ENCODE peak calls at places on chromosomes 7 and 10, in ten cellular contexts. P is Peyer's patch; B is A549; L is uterus; H is cardiac muscle cell; M is hepatocyte; D is iPS DF 6.9; X is CD4-positive, CD25-positive, alpha-beta regulatory T cell; T is prostate gland; Y is GM23248. A is an unnamed sample. For H3K4me1, the result is how much of the 10 kb centered on the place peaks cover.

GRCh38 chr7:72007018-72007417 is 405.1 kb downstream of the CALN1 start:
- DNase-seq in P (no peak), B (no peak), L (no peak), H (no peak), M (no peak), D (no peak), X (no peak), T (no peak), Y (no peak), A (no peak)

GRCh38 chr7:80659120-80660055 is 20.9 kb downstream of the CD36 start:
- DNase-seq in P (no peak), B (peak), L (no peak), H (peak), M (peak), D (no peak), X (no peak), T (no peak), Y (peak), A (no peak)

GRCh38 chr7:44622342-44623151 is 16.1 kb downstream of the OGDH start:
- DNase-seq in P (peak), B (no peak), L (no peak), H (no peak), M (peak), D (no peak), X (no peak), T (no peak), Y (peak), A (no peak)

GRCh38 chr7:98394377-98394836 is 6.5 kb downstream of the BAIAP2L1 start:
- DNase-seq in P (no peak), B (peak), L (no peak), H (peak), M (peak), D (no peak), X (no peak), T (no peak), Y (peak), A (no peak)

GRCh38 chr7:5667391-5667790 is 114.1 kb downstream of the RNF216 start:
- DNase-seq in P (no peak), B (no peak), L (no peak), H (no peak), M (no peak), D (no peak), X (no peak), T (peak), Y (no peak), A (peak)

GRCh38 chr7:98831641-98832221 is 38.1 kb downstream of the TMEM130 start:
- DNase-seq in P (peak), B (peak), L (no peak), H (no peak), M (no peak), D (no peak), X (no peak), T (no peak), Y (peak), A (peak)

GRCh38 chr10:92849234-92849525 is 860 bp downstream of the EXOC6 start:
- DNase-seq in P (no peak), B (no peak), L (no peak), H (peak), M (no peak), D (no peak), X (no peak), T (no peak), Y (peak), A (no peak)

GRCh38 chr7:44288381-44288685 is 37.1 kb downstream of the CAMK2B start:
- DNase-seq in P (peak), B (no peak), L (no peak), H (no peak), M (no peak), D (no peak), X (no peak), T (no peak), Y (no peak), A (peak)

GRCh38 chr10:118457824-118458428 is 115.8 kb upstream of the FAM204A start:
- DNase-seq in P (no peak), B (no peak), L (no peak), H (no peak), M (no peak), D (no peak), X (no peak), T (no peak), Y (no peak), A (no peak)

GRCh38 chr7:25353744-25354143 is 125.5 kb upstream of the NPVF start:
- DNase-seq in P (no peak), B (no peak), L (no peak), H (no peak), M (no peak), D (no peak), X (no peak), T (no peak), Y (no peak), A (no peak)

GRCh38 chr7:3196629-3197028 is 104.4 kb upstream of the SDK1 start:
- DNase-seq in P (no peak), B (no peak), L (no peak), H (no peak), M (no peak), D (no peak), X (no peak), T (no peak), Y (no peak), A (no peak)

GRCh38 chr7:157273208-157274202 is 63.3 kb upstream of the DNAJB6 start:
- DNase-seq in P (peak), B (peak), L (peak), H (peak), M (peak), D (peak), X (peak), T (peak), Y (peak), A (peak)

GRCh38 chr10:129553928-129554327 is 86.9 kb downstream of the MGMT start:
- DNase-seq in P (no peak), B (no peak), L (no peak), H (no peak), M (no peak), D (no peak), X (no peak), T (no peak), Y (no peak), A (no peak)

GRCh38 chr7:134357486-134357885 is 40.8 kb upstream of the SLC35B4 start:
- DNase-seq in P (no peak), B (no peak), L (no peak), H (no peak), M (no peak), D (no peak), X (no peak), T (no peak), Y (peak), A (no peak)

GRCh38 chr10:101558206-101558605 is 29.9 kb downstream of the POLL start:
- DNase-seq in P (no peak), B (no peak), L (no peak), H (no peak), M (no peak), D (no peak), X (no peak), T (no peak), Y (no peak), A (no peak)

GRCh38 chr10:88848499-88848898 is 3.1 kb downstream of the ANKRD22 start:
- DNase-seq in P (no peak), B (peak), L (no peak), H (peak), M (no peak), D (no peak), X (no peak), T (no peak), Y (peak), A (no peak)

GRCh38 chr10:61960396-61961120 is 59.1 kb downstream of the ARID5B start:
- DNase-seq in P (no peak), B (no peak), L (no peak), H (no peak), M (no peak), D (no peak), X (no peak), T (no peak), Y (no peak), A (no peak)
- H3K4me1 ChIP-seq in P (under half), B (under half), L (under half), H (under half), M (under half), D (under half), X (under half), T (under half), Y (under half), A (under half)

GRCh38 chr7:32582036-32582435 is 86.7 kb downstream of the AVL9 start:
- DNase-seq in P (no peak), B (no peak), L (no peak), H (no peak), M (no peak), D (no peak), X (no peak), T (no peak), Y (peak), A (no peak)

GRCh38 chr7:32588657-32589056 is 93.4 kb downstream of the AVL9 start:
- DNase-seq in P (no peak), B (peak), L (no peak), H (peak), M (peak), D (no peak), X (no peak), T (no peak), Y (peak), A (no peak)

GRCh38 chr7:32583791-32584190 is 88.5 kb downstream of the AVL9 start:
- DNase-seq in P (no peak), B (no peak), L (no peak), H (no peak), M (no peak), D (no peak), X (no peak), T (no peak), Y (peak), A (no peak)

GRCh38 chr7:32587431-32587948 is 92.2 kb downstream of the AVL9 start:
- DNase-seq in P (no peak), B (peak), L (no peak), H (peak), M (no peak), D (no peak), X (no peak), T (no peak), Y (peak), A (no peak)

DNA sequence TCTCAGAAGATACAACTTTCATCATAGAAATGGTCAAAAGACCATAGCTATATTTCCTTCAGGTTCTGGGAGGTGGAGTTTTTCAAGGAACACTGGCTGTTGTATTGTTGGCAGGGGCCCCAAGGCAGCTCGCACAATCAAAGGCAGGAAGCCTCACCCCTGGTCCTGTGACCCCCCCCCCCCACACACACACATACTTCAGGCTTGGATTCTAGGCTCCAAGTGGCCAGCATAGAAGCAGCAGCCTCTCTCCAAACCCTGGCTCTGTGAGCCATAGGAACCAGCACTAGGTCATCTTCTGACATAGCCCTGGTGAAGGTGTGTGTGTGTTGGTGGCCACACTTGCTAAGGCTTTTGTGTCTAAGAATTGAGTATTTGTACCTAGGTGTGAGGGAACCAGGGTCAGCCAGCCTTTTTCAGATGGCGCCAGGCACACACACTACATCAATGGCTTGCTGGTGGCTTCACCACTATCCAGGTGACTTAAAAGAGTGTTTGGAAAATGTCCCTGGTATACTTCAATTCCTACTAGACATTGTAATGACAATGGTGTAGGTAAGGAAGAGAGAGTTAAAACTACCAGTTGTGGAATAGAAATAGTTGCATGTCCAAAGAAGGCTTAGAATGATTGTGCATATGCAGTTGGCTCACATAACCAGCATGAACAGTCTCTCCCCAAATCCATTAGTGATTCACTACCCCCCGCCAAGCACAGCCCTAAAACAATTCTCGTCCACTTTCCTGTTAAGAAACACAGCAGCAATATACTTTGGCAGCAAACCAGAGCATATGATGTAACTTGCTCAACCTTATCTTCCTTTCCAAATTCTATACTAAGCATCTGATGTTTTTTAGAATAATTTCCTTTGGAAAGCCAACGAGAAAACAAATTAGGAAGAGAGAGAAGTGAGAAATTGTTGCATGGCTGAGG is 91.3 kb downstream of the AVL9 start:
- DNase-seq in P (no peak), B (peak), L (peak), H (peak), M (no peak), D (no peak), X (no peak), T (no peak), Y (peak), A (no peak)
- H3K27ac ChIP-seq in P (peak), B (peak), L (peak), H (peak), M (peak), D (no peak), X (no peak), T (no peak), Y (peak), A (peak)

DNA sequence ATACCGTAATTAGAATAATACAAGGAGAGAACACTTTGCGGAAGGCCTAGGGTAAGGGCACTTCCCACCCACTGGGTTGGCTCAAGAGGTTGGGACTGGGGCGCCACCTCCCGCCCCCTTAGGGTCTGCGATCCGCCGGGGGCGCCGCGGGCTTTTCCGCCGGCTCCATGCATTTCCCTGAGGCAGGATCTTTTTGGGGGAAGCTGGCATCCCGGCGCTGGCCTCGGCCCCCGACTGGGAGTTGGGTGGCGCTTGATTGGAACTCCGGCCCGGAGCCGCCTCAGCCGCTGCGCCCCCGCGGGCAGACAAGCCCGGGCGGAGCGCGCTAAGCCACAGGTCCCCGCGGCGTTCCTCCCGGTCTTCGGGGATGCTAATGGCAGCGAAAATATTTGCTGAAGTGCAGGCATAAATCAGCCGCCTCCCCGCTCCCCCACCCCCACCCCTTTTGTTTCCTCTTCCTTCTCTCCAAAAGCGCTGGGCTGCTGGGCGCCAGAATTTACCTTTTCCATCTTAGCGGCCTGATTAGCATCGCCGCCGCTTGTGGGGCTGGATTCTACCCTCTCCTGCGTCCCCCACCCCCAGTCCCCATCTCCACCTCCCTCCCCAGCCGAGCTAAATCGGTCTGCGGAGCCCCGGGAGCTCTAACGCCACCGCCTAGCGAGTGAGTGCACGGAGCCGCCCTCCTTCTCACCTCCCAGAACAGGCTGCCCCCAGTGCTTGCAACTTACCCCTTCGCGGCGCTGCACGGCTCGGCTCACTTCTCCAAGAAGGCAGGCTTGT is 5.1 kb downstream of the UNC5B start:
- DNase-seq in P (peak), B (no peak), L (peak), H (no peak), M (peak), D (no peak), X (no peak), T (no peak), Y (peak), A (peak)
- H3K4me1 ChIP-seq in P (under half), B (under half), L (under half), H (half or more), M (under half), D (under half), X (under half), T (under half), Y (under half), A (under half)

GRCh38 chr7:129652914-129653313 is 41.4 kb downstream of the NRF1 start:
- DNase-seq in P (no peak), B (no peak), L (no peak), H (no peak), M (no peak), D (no peak), X (no peak), T (no peak), Y (no peak), A (no peak)

GRCh38 chr7:129649128-129649690 is 37.7 kb downstream of the NRF1 start:
- DNase-seq in P (no peak), B (no peak), L (no peak), H (no peak), M (no peak), D (no peak), X (no peak), T (no peak), Y (no peak), A (no peak)

GRCh38 chr7:129644634-129645230 is 33.2 kb downstream of the NRF1 start:
- DNase-seq in P (no peak), B (peak), L (no peak), H (peak), M (peak), D (no peak), X (peak), T (no peak), Y (peak), A (no peak)

GRCh38 chr7:129646369-129647021 is 35.0 kb downstream of the NRF1 start:
- DNase-seq in P (no peak), B (no peak), L (no peak), H (no peak), M (no peak), D (no peak), X (no peak), T (no peak), Y (no peak), A (peak)

DNA sequence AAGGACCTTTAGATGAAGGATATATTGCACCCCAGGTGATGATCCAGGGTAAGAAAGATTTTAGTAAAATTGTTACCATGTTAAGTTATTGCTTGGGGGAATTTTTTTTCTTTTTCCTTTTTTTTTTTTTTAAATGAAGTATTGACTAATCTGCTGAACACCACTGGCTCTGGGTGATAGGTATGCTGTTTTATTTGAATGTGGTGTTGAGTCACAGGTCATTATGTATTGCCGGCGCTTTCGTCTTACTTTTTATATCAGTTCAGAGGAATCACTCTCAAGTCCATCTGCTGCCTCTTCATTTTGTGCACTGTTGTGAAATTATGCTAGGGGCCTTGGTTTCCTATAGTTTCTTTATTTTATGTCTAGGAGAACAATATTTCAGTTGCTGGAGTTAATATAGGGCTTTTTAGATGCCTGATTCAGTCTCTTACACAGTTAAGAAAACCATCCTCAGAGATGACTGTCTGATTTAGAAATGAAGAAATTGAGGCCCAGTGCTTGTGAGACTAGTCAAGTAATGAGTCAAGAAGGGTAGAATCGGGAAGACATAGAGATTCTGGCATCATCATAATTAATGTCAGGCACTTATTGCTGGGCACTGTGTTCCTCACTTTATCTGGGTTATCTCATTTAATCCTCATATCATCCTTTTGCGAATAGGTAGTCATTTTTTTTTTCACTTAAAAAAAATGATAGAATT is 38.7 kb downstream of the NRF1 start:
- DNase-seq in P (no peak), B (no peak), L (no peak), H (no peak), M (no peak), D (no peak), X (no peak), T (no peak), Y (peak), A (no peak)
- H3K27ac ChIP-seq in P (no peak), B (no peak), L (no peak), H (no peak), M (no peak), D (no peak), X (no peak), T (no peak), Y (no peak), A (no peak)

DNA sequence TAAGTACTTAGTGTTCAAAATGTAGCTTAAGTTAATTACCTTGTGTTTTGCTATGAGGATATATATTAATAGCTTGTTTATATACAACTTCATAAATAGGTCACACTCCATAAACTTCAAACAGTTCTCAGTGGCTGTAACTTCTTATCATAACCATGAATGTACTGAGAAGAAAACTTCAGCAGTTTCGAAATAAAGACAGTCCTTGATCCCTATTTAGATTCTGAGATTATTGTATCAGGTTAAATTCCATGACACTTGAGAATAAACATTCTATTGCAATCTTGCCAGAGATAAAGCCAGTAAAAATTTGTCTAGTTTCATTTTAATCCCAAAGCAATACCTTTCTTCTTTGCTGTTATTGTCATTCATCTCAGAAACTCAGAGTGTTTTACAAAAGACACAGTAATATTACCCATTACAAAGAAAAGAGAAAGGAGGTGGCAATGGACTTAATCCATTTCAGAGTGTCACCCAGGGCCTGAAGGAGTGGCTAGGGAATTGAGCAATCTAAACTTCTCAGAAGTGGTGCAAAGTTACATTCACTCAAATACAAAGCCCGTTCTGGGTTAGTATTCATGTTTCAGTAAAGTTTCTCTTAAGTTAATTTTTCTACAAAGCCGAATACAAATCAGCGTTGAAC is 403.6 kb downstream of the SEMA3D start:
- DNase-seq in P (no peak), B (peak), L (no peak), H (peak), M (peak), D (no peak), X (no peak), T (no peak), Y (peak), A (no peak)
- H3K4me1 ChIP-seq in P (under half), B (under half), L (under half), H (under half), M (under half), D (under half), X (under half), T (under half), Y (under half), A (under half)

GRCh38 chr10:5538446-5538845 is 13.7 kb downstream of the CALML3 start:
- DNase-seq in P (peak), B (no peak), L (no peak), H (peak), M (no peak), D (no peak), X (no peak), T (no peak), Y (peak), A (peak)

GRCh38 chr10:5538892-5539651 is 14.3 kb downstream of the CALML3 start:
- DNase-seq in P (peak), B (no peak), L (no peak), H (no peak), M (no peak), D (no peak), X (no peak), T (no peak), Y (no peak), A (peak)

GRCh38 chr10:5540080-5540479 is 15.3 kb downstream of the CALML3 start:
- DNase-seq in P (peak), B (no peak), L (no peak), H (no peak), M (no peak), D (no peak), X (no peak), T (no peak), Y (no peak), A (peak)

GRCh38 chr10:5536486-5536885 is 11.7 kb downstream of the CALML3 start:
- DNase-seq in P (peak), B (no peak), L (no peak), H (no peak), M (no peak), D (no peak), X (no peak), T (no peak), Y (no peak), A (peak)

GRCh38 chr10:5537684-5538083 is 12.9 kb downstream of the CALML3 start:
- DNase-seq in P (peak), B (no peak), L (no peak), H (no peak), M (no peak), D (no peak), X (no peak), T (no peak), Y (no peak), A (peak)
- H3K27ac ChIP-seq in P (no peak), B (no peak), L (no peak), H (no peak), M (no peak), D (no peak), X (no peak), T (no peak), Y (no peak), A (no peak)

A was measured in endodermal cell.